ENCODE peak calls at places on chromosomes 16 and 17, in six cellular contexts. Z is mesenchymal stem cell; L is left ventricle myocardium inferior; Y is ovary; U is CD8-positive, alpha-beta memory T cell; K is cardiac muscle cell. P is an unnamed sample. For H3K4me1 and H3K36me3, the result is how much of the 10 kb centered on the place peaks cover.

GRCh38 chr16:89722392-89723278 is 1.3 kb downstream of the ZNF276 start:
- DNase-seq in Z (no peak), L (peak), Y (peak), U (peak), K (no peak), P (peak)

GRCh38 chr16:54402270-54402669 is 115.7 kb upstream of the IRX3 start:
- DNase-seq in Z (no peak), L (peak), Y (no peak), U (no peak), K (no peak), P (no peak)

GRCh38 chr17:29592850-29593545 is at the start of gene ANKRD13B:
- DNase-seq in Z (no peak), L (peak), Y (peak), U (no peak), K (peak), P (peak)

GRCh38 chr17:65749479-65749878 is 188.0 kb upstream of the AXIN2 start:
- DNase-seq in Z (peak), L (no peak), Y (no peak), U (no peak), K (no peak), P (no peak)

GRCh38 chr16:11624645-11625607 is 38.2 kb upstream of the LITAF start:
- DNase-seq in Z (no peak), L (no peak), Y (no peak), U (no peak), K (no peak), P (no peak)

GRCh38 chr17:61414936-61415251 is 15.3 kb downstream of the TBX2 start:
- DNase-seq in Z (no peak), L (no peak), Y (no peak), U (no peak), K (no peak), P (no peak)

GRCh38 chr16:48098472-48098871 is 57.3 kb downstream of the ABCC12 start:
- DNase-seq in Z (no peak), L (no peak), Y (no peak), U (no peak), K (no peak), P (no peak)

GRCh38 chr17:56034120-56034757 is 119.0 kb upstream of the ANKFN1 start:
- DNase-seq in Z (no peak), L (no peak), Y (no peak), U (no peak), K (no peak), P (no peak)

GRCh38 chr17:62705781-62706597 is 78.5 kb downstream of the MRC2 start:
- DNase-seq in Z (peak), L (no peak), Y (peak), U (no peak), K (peak), P (no peak)

GRCh38 chr17:64992325-64992802 is 64.2 kb downstream of the GNA13 start:
- DNase-seq in Z (peak), L (no peak), Y (no peak), U (no peak), K (no peak), P (no peak)

GRCh38 chr17:81934098-81934757 is 2.9 kb downstream of the PYCR1 start:
- DNase-seq in Z (no peak), L (no peak), Y (no peak), U (no peak), K (no peak), P (no peak)

GRCh38 chr16:3165111-3165822 is 22.7 kb upstream of the OR1F1 start:
- DNase-seq in Z (no peak), L (no peak), Y (no peak), U (no peak), K (no peak), P (no peak)

GRCh38 chr16:69089091-69089912 is 16.2 kb upstream of the HAS3 start:
- DNase-seq in Z (no peak), L (no peak), Y (no peak), U (no peak), K (no peak), P (no peak)

GRCh38 chr16:51149251-51149661 is 1.8 kb downstream of the SALL1 start:
- DNase-seq in Z (peak), L (no peak), Y (no peak), U (no peak), K (peak), P (no peak)

GRCh38 chr17:80367510-80367909 is 47.5 kb upstream of the ENDOV start:
- DNase-seq in Z (no peak), L (no peak), Y (no peak), U (no peak), K (no peak), P (no peak)

GRCh38 chr17:10875411-10875810 is 37.5 kb upstream of the PIRT start:
- DNase-seq in Z (no peak), L (no peak), Y (peak), U (no peak), K (peak), P (peak)

GRCh38 chr16:66299349-66299748 is 67.1 kb upstream of the CDH5 start:
- DNase-seq in Z (no peak), L (no peak), Y (no peak), U (no peak), K (no peak), P (no peak)

GRCh38 chr17:40895106-40895730 is 10.2 kb upstream of the KRT20 start:
- DNase-seq in Z (no peak), L (no peak), Y (no peak), U (no peak), K (no peak), P (no peak)

GRCh38 chr16:73150790-73151189 is 102.9 kb upstream of the ZFHX3 start:
- DNase-seq in Z (no peak), L (no peak), Y (no peak), U (no peak), K (no peak), P (no peak)

GRCh38 chr16:78773316-78773715 is 673.9 kb downstream of the WWOX start:
- DNase-seq in Z (no peak), L (no peak), Y (no peak), U (no peak), K (peak), P (no peak)

GRCh38 chr16:24580665-24581064 is 41.3 kb downstream of the RBBP6 start:
- DNase-seq in Z (peak), L (no peak), Y (no peak), U (no peak), K (no peak), P (no peak)

GRCh38 chr17:13273744-13274295 is 256.0 kb upstream of the ELAC2 start:
- DNase-seq in Z (no peak), L (no peak), Y (no peak), U (no peak), K (no peak), P (no peak)

GRCh38 chr16:68267612-68268405 is 3.5 kb downstream of the SLC7A6 start:
- DNase-seq in Z (no peak), L (no peak), Y (no peak), U (no peak), K (no peak), P (no peak)

GRCh38 chr17:81244358-81245023 is 5.4 kb downstream of the NDUFAF8 start:
- DNase-seq in Z (no peak), L (no peak), Y (no peak), U (no peak), K (no peak), P (no peak)

GRCh38 chr17:65548570-65548969 is 12.9 kb downstream of the AXIN2 start:
- DNase-seq in Z (no peak), L (no peak), Y (no peak), U (no peak), K (no peak), P (no peak)

GRCh38 chr17:28969706-28970393 is 18.5 kb upstream of the PHF12 start:
- DNase-seq in Z (no peak), L (no peak), Y (no peak), U (no peak), K (no peak), P (no peak)

GRCh38 chr17:37081287-37081686 is 132.5 kb downstream of the AATF start:
- DNase-seq in Z (no peak), L (no peak), Y (no peak), U (no peak), K (no peak), P (no peak)

GRCh38 chr17:29162909-29163341 is 17.3 kb downstream of the MYO18A start:
- DNase-seq in Z (no peak), L (no peak), Y (no peak), U (no peak), K (no peak), P (no peak)

GRCh38 chr17:16255481-16255901 is 38.5 kb downstream of the PIGL start:
- DNase-seq in Z (no peak), L (peak), Y (peak), U (no peak), K (peak), P (peak)

GRCh38 chr17:70772761-70773160 is 603.4 kb downstream of the KCNJ2 start:
- DNase-seq in Z (no peak), L (no peak), Y (no peak), U (no peak), K (no peak), P (no peak)

GRCh38 chr16:87762071-87762571 is 3.7 kb downstream of the KLHDC4 start:
- DNase-seq in Z (no peak), L (no peak), Y (no peak), U (peak), K (peak), P (no peak)

GRCh38 chr17:44402564-44403172 is 13.2 kb upstream of the ITGA2B start:
- DNase-seq in Z (no peak), L (no peak), Y (no peak), U (no peak), K (no peak), P (no peak)

GRCh38 chr16:24635900-24636610 is 93.4 kb upstream of the TNRC6A start:
- DNase-seq in Z (peak), L (peak), Y (peak), U (no peak), K (peak), P (peak)

GRCh38 chr17:28131592-28131991 is 89.1 kb downstream of the NLK start:
- DNase-seq in Z (no peak), L (no peak), Y (no peak), U (no peak), K (no peak), P (no peak)

GRCh38 chr17:37506678-37507077 is 17.0 kb downstream of the DUSP14 start:
- DNase-seq in Z (peak), L (no peak), Y (no peak), U (no peak), K (peak), P (peak)

GRCh38 chr16:84896847-84897246 is 77.1 kb downstream of the CRISPLD2 start:
- DNase-seq in Z (no peak), L (no peak), Y (no peak), U (no peak), K (no peak), P (no peak)

GRCh38 chr16:84899414-84899813 is 79.6 kb downstream of the CRISPLD2 start:
- DNase-seq in Z (no peak), L (no peak), Y (no peak), U (no peak), K (no peak), P (no peak)

GRCh38 chr16:84898447-84898846 is 78.7 kb downstream of the CRISPLD2 start:
- DNase-seq in Z (no peak), L (no peak), Y (no peak), U (no peak), K (no peak), P (no peak)

GRCh38 chr16:84895016-84895415 is 75.2 kb downstream of the CRISPLD2 start:
- DNase-seq in Z (no peak), L (no peak), Y (no peak), U (no peak), K (no peak), P (no peak)

GRCh38 chr16:84897911-84898377 is 78.2 kb downstream of the CRISPLD2 start:
- DNase-seq in Z (no peak), L (no peak), Y (no peak), U (no peak), K (no peak), P (peak)
- H3K4me1 ChIP-seq in Z (under half), L (under half), Y (under half), U (under half), K (under half), P (under half)

DNA sequence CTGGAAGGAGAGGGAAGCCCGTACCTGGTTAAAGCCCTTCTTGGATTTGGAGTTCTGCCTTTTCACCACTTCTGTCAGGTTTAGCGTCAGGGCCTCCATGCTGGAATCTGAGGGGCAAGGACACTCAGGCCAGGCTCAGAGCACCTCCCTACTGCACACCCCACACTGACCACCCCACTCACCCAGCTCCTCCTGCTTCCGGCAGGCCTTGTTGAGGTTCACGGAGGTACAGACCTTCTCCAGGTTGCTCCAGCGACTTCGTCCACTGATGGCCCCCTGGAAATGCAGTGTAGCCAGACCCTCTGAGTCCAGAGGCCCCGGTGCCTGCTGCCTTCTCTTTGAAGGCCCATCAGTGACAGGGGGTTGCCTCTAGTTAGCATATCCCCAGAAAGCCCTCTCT is 14.1 kb upstream of the PIK3R6 start:
- DNase-seq in Z (no peak), L (no peak), Y (no peak), U (no peak), K (no peak), P (no peak)
- H3K36me3 ChIP-seq in Z (under half), L (under half), Y (under half), U (under half), K (under half), P (under half)

GRCh38 chr17:20938244-20938643 is 104.6 kb downstream of the USP22 start:
- DNase-seq in Z (no peak), L (no peak), Y (no peak), U (no peak), K (no peak), P (no peak)

GRCh38 chr17:20934288-20934687 is 108.5 kb downstream of the USP22 start:
- DNase-seq in Z (no peak), L (no peak), Y (no peak), U (no peak), K (no peak), P (no peak)

GRCh38 chr17:20930065-20930760 is 112.6 kb downstream of the USP22 start:
- DNase-seq in Z (no peak), L (no peak), Y (no peak), U (no peak), K (no peak), P (no peak)

GRCh38 chr17:20935740-20936139 is 107.1 kb downstream of the USP22 start:
- DNase-seq in Z (peak), L (no peak), Y (no peak), U (no peak), K (no peak), P (no peak)
- H3K4me1 ChIP-seq in Z (under half), L (under half), Y (under half), U (under half), K (under half), P (under half)

GRCh38 chr16:8923199-8923598 is 40.5 kb downstream of the USP7 start:
- DNase-seq in Z (no peak), L (no peak), Y (no peak), U (no peak), K (no peak), P (no peak)

GRCh38 chr16:8920676-8921625 is 38.8 kb downstream of the LITAFD start:
- DNase-seq in Z (no peak), L (no peak), Y (no peak), U (no peak), K (peak), P (no peak)

GRCh38 chr16:8919934-8920465 is 37.8 kb downstream of the LITAFD start:
- DNase-seq in Z (no peak), L (no peak), Y (no peak), U (no peak), K (no peak), P (no peak)

GRCh38 chr16:8919089-8919933 is 37.2 kb downstream of the LITAFD start:
- DNase-seq in Z (no peak), L (no peak), Y (no peak), U (no peak), K (no peak), P (no peak)

DNA sequence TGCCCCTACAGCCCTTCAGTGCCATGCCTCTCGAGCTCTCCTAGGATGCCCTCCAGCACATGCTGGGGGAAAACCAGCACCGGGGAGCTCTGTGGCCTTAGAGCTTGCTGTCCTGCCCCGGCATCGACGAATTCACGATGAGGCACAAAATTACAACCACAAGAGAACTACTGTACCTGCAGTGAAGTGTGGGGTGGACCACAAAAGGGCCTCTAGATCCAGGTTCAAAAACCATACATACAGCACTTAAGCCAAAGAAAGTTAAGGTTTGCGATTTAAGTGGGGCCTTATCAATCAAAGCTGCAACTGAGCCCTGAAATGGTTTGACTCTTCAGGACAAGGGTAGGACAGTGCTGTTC is 39.5 kb downstream of the LITAFD start:
- DNase-seq in Z (no peak), L (no peak), Y (no peak), U (no peak), K (no peak), P (no peak)
- H3K36me3 ChIP-seq in Z (half or more), L (half or more), Y (under half), U (half or more), K (half or more), P (half or more)

GRCh38 chr17:68087851-68088250 is 52.3 kb downstream of the KPNA2 start:
- DNase-seq in Z (no peak), L (no peak), Y (no peak), U (no peak), K (no peak), P (no peak)
- H3K4me1 ChIP-seq in Z (under half), L (under half), Y (under half), U (under half), K (under half), P (under half)

GRCh38 chr16:28121527-28121926 is 58.0 kb upstream of the GSG1L start:
- DNase-seq in Z (no peak), L (no peak), Y (no peak), U (no peak), K (no peak), P (no peak)
- H3K36me3 ChIP-seq in Z (half or more), L (half or more), Y (under half), U (half or more), K (under half), P (half or more)

GRCh38 chr17:77474292-77474988 is 333.7 kb downstream of the SEC14L1 start:
- DNase-seq in Z (no peak), L (no peak), Y (peak), U (no peak), K (no peak), P (no peak)
- H3K4me1 ChIP-seq in Z (half or more), L (half or more), Y (half or more), U (half or more), K (half or more), P (under half)

GRCh38 chr16:70511833-70512232 is 11.5 kb downstream of the COG4 start:
- DNase-seq in Z (no peak), L (no peak), Y (no peak), U (no peak), K (no peak), P (no peak)
- H3K36me3 ChIP-seq in Z (half or more), L (half or more), Y (under half), U (under half), K (half or more), P (half or more)

GRCh38 chr16:81864646-81865382 is 85.7 kb downstream of the PLCG2 start:
- DNase-seq in Z (no peak), L (no peak), Y (no peak), U (no peak), K (no peak), P (no peak)

GRCh38 chr16:81868057-81868748 is 89.1 kb downstream of the PLCG2 start:
- DNase-seq in Z (no peak), L (no peak), Y (no peak), U (no peak), K (no peak), P (no peak)

GRCh38 chr16:81873221-81873620 is 94.1 kb downstream of the PLCG2 start:
- DNase-seq in Z (no peak), L (no peak), Y (no peak), U (no peak), K (no peak), P (no peak)

GRCh38 chr16:81866820-81867440 is 87.8 kb downstream of the PLCG2 start:
- DNase-seq in Z (no peak), L (peak), Y (peak), U (no peak), K (no peak), P (no peak)

DNA sequence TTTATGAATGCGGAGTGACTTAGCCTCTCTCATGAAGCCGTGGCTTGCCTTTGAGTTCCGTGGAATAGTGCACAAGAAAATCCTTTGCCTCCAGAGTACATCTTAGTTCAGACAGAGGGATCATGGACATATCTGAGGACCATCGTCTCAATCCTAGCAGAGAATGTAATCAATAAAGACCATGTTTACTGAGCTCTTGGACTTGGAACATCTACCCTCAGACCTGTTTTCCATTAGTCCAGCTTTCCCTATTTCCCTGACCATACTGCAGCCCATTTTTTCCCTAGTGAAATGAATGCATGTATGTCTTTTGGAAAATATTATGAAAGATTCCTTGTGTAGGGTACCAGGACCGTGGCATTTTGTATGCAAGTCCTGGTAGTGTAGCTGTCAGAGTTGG is 90.2 kb downstream of the PLCG2 start:
- DNase-seq in Z (no peak), L (no peak), Y (no peak), U (no peak), K (no peak), P (no peak)
- H3K4me1 ChIP-seq in Z (under half), L (under half), Y (under half), U (under half), K (under half), P (under half)

GRCh38 chr17:43118679-43119615 is 6.2 kb downstream of the BRCA1 start:
- DNase-seq in Z (no peak), L (no peak), Y (no peak), U (no peak), K (no peak), P (no peak)
- H3K36me3 ChIP-seq in Z (under half), L (under half), Y (under half), U (under half), K (under half), P (under half)

P was measured in HAP-1.